ENCODE peak calls at places on chromosomes 13 and 19, in eight cellular contexts. One of them, this sample, is unnamed.
A peak's percentile ranks its signal among the peaks of the same experiment; 100 is the strongest.

GRCh38 chr13:22201395-22201794 is 530.5 kb downstream of the FGF9 start:
- DNase-seq in prostate gland: no peak
- DNase-seq in left ventricle myocardium inferior: no peak
- DNase-seq in coronary artery: no peak
- DNase-seq in upper lobe of right lung: no peak
- DNase-seq in endothelial cell: no peak
- DNase-seq in foreskin fibroblast: no peak
- DNase-seq in brain microvascular endothelial cell: no peak
- DNase-seq in this sample: no peak

GRCh38 chr19:34269081-34269480 is 14.7 kb downstream of the GARRE1 start:
- DNase-seq in prostate gland: no peak
- DNase-seq in left ventricle myocardium inferior: no peak
- DNase-seq in coronary artery: no peak
- DNase-seq in upper lobe of right lung: no peak
- DNase-seq in endothelial cell: no peak
- DNase-seq in foreskin fibroblast: no peak
- DNase-seq in brain microvascular endothelial cell: no peak
- DNase-seq in this sample: no peak

GRCh38 chr13:43245374-43245964 is 222.1 kb downstream of the DNAJC15 start:
- DNase-seq in prostate gland: no peak
- DNase-seq in left ventricle myocardium inferior: no peak
- DNase-seq in coronary artery: no peak
- DNase-seq in upper lobe of right lung: no peak
- DNase-seq in endothelial cell: no peak
- DNase-seq in foreskin fibroblast: peak; percentile 91
- DNase-seq in brain microvascular endothelial cell: peak; percentile 67
- DNase-seq in this sample: no peak

GRCh38 chr13:52850396-52851152 is 2.1 kb upstream of the PCDH8 start:
- DNase-seq in prostate gland: no peak
- DNase-seq in left ventricle myocardium inferior: peak; percentile 72
- DNase-seq in coronary artery: no peak
- DNase-seq in upper lobe of right lung: peak; percentile 87
- DNase-seq in endothelial cell: peak; percentile 91
- DNase-seq in foreskin fibroblast: peak; percentile 68
- DNase-seq in brain microvascular endothelial cell: no peak
- DNase-seq in this sample: peak; percentile 88

GRCh38 chr19:45863840-45864628 is at the start of gene FOXA3:
- DNase-seq in prostate gland: no peak
- DNase-seq in left ventricle myocardium inferior: no peak
- DNase-seq in coronary artery: no peak
- DNase-seq in upper lobe of right lung: peak; percentile 85
- DNase-seq in endothelial cell: peak; percentile 71
- DNase-seq in foreskin fibroblast: peak; percentile 68
- DNase-seq in brain microvascular endothelial cell: no peak
- DNase-seq in this sample: no peak

GRCh38 chr13:23898101-23898500 is 799 bp upstream of the C1QTNF9B start:
- DNase-seq in prostate gland: no peak
- DNase-seq in left ventricle myocardium inferior: no peak
- DNase-seq in coronary artery: no peak
- DNase-seq in upper lobe of right lung: no peak
- DNase-seq in endothelial cell: no peak
- DNase-seq in foreskin fibroblast: peak; percentile 70
- DNase-seq in brain microvascular endothelial cell: no peak
- DNase-seq in this sample: no peak

GRCh38 chr13:67408823-67409222 is 178.7 kb upstream of the PCDH9 start:
- DNase-seq in prostate gland: no peak
- DNase-seq in left ventricle myocardium inferior: no peak
- DNase-seq in coronary artery: no peak
- DNase-seq in upper lobe of right lung: no peak
- DNase-seq in endothelial cell: no peak
- DNase-seq in foreskin fibroblast: no peak
- DNase-seq in brain microvascular endothelial cell: no peak
- DNase-seq in this sample: no peak

GRCh38 chr13:98308525-98308911 is 131.4 kb upstream of the RNF113B start:
- DNase-seq in prostate gland: no peak
- DNase-seq in left ventricle myocardium inferior: no peak
- DNase-seq in coronary artery: no peak
- DNase-seq in upper lobe of right lung: no peak
- DNase-seq in endothelial cell: no peak
- DNase-seq in foreskin fibroblast: no peak
- DNase-seq in brain microvascular endothelial cell: no peak
- DNase-seq in this sample: no peak

GRCh38 chr13:51249254-51249653 is 27.1 kb downstream of the FAM124A start:
- DNase-seq in prostate gland: no peak
- DNase-seq in left ventricle myocardium inferior: no peak
- DNase-seq in coronary artery: no peak
- DNase-seq in upper lobe of right lung: no peak
- DNase-seq in endothelial cell: no peak
- DNase-seq in foreskin fibroblast: peak; percentile 44
- DNase-seq in brain microvascular endothelial cell: no peak
- DNase-seq in this sample: no peak

DNA sequence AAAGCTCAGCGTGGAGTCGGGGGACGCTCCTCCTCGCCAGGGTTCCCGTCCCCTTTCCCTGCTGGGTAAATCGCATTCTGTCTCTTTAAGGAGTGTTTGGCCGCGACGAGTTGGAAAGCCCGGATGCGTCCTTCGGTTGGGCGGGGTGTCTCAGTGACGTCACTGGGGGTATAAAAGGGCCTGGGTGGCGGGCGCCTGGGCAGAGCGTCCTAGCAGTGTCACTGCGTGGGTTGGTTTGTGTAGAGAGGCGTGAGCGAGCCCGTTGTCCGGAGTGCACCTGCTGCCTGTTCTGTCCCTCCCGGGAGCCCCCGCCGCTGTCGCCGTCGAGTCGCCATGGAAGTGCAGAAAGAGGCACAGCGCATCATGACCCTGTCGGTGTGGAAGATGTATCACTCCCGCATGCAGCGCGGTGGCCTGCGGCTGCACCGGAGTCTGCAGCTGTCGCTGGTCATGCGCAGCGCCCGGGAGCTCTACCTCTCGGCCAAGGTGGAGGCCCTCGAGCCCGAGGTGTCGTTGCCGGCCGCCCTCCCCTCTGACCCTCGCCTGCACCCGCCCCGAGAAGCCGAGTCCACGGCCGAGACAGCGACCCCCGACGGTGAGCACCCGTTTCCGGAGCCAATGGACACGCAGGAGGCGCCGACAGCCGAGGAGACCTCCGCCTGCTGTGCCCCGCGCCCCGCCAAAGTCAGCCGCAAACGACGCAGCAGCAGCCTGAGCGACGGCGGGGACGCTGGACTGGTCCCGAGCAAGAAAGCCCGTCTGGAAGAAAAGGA is 2.8 kb downstream of the IER2 start:
- DNase-seq in prostate gland: peak; percentile 95
- DNase-seq in left ventricle myocardium inferior: peak; percentile 94
- DNase-seq in coronary artery: peak; percentile 98
- DNase-seq in upper lobe of right lung: peak; percentile 96
- DNase-seq in endothelial cell: peak; percentile 97
- DNase-seq in foreskin fibroblast: peak; percentile 98
- DNase-seq in brain microvascular endothelial cell: peak; percentile 94
- DNase-seq in this sample: peak; percentile 98
- TF ChIP-seq CTCF in prostate gland: peak; percentile 9
- TF ChIP-seq CTCF in left ventricle myocardium inferior: peak; percentile 30
- TF ChIP-seq CTCF in coronary artery: no peak
- TF ChIP-seq CTCF in upper lobe of right lung: no peak
- TF ChIP-seq CTCF in endothelial cell: no peak
- TF ChIP-seq CTCF in foreskin fibroblast: peak; percentile 4
- TF ChIP-seq CTCF in brain microvascular endothelial cell: no peak
- TF ChIP-seq CTCF in this sample: peak; percentile 35

GRCh38 chr13:110942248-110942981 is 27.5 kb upstream of the ANKRD10 start:
- DNase-seq in prostate gland: no peak
- DNase-seq in left ventricle myocardium inferior: no peak
- DNase-seq in coronary artery: peak; percentile 11
- DNase-seq in upper lobe of right lung: no peak
- DNase-seq in endothelial cell: no peak
- DNase-seq in foreskin fibroblast: no peak
- DNase-seq in brain microvascular endothelial cell: no peak
- DNase-seq in this sample: no peak

GRCh38 chr13:110944968-110945952 is 30.4 kb upstream of the ANKRD10 start:
- DNase-seq in prostate gland: no peak
- DNase-seq in left ventricle myocardium inferior: no peak
- DNase-seq in coronary artery: peak; percentile 11
- DNase-seq in upper lobe of right lung: no peak
- DNase-seq in endothelial cell: no peak
- DNase-seq in foreskin fibroblast: no peak
- DNase-seq in brain microvascular endothelial cell: no peak
- DNase-seq in this sample: no peak

GRCh38 chr13:110949116-110949515 is 34.2 kb upstream of the ANKRD10 start:
- DNase-seq in prostate gland: no peak
- DNase-seq in left ventricle myocardium inferior: no peak
- DNase-seq in coronary artery: no peak
- DNase-seq in upper lobe of right lung: no peak
- DNase-seq in endothelial cell: no peak
- DNase-seq in foreskin fibroblast: no peak
- DNase-seq in brain microvascular endothelial cell: no peak
- DNase-seq in this sample: peak; percentile 71

GRCh38 chr13:110946171-110946570 is 31.3 kb upstream of the ANKRD10 start:
- DNase-seq in prostate gland: no peak
- DNase-seq in left ventricle myocardium inferior: no peak
- DNase-seq in coronary artery: no peak
- DNase-seq in upper lobe of right lung: no peak
- DNase-seq in endothelial cell: no peak
- DNase-seq in foreskin fibroblast: no peak
- DNase-seq in brain microvascular endothelial cell: no peak
- DNase-seq in this sample: no peak

DNA sequence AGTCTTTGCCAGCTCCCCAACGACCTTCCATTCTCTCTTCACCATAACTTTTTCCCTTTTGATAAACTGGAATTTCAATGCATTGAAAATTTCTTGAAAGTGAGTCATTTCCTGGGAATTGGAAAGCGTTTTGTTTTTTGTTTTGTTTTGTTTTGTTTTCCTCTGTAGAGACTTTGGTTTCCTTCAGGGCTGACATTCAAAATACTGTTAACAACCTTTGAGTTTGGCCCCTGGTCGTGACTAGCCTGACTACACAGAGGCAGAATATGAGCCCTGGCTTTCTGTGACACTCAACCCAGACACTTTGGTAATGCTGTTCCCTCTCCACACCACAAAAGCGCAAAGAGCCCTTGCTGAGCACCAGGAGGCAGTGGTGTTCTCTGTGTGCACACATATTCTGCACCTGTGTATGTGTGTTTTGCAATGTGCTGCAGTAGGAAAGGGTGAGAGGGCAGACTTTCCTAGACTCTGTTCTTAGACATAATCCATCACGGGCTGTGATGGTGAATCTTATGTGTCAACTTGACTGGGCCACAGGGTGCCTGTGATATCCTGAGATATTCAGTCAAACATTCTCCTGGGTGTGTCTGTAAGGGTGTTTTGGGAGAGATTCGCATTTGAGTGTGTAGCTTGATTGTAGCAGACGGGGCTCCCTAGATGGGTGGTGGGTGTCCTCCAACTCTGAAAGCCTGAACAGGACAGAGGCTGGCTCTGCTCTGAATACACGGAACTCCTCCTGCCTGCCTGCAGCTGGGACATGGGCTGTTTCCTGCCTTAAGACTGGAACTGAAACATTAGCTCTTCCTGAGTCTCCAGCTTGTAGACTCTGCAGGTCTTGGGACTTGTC is 29.5 kb upstream of the ANKRD10 start:
- DNase-seq in prostate gland: peak; percentile 36
- DNase-seq in left ventricle myocardium inferior: no peak
- DNase-seq in coronary artery: peak; percentile 54
- DNase-seq in upper lobe of right lung: no peak
- DNase-seq in endothelial cell: peak; percentile 20
- DNase-seq in foreskin fibroblast: peak; percentile 83
- DNase-seq in brain microvascular endothelial cell: peak; percentile 52
- DNase-seq in this sample: no peak
- TF ChIP-seq CTCF in prostate gland: peak; percentile 75
- TF ChIP-seq CTCF in left ventricle myocardium inferior: peak; percentile 55
- TF ChIP-seq CTCF in coronary artery: peak; percentile 44
- TF ChIP-seq CTCF in upper lobe of right lung: peak; percentile 55
- TF ChIP-seq CTCF in endothelial cell: no peak
- TF ChIP-seq CTCF in foreskin fibroblast: peak; percentile 83
- TF ChIP-seq CTCF in brain microvascular endothelial cell: peak; percentile 84
- TF ChIP-seq CTCF in this sample: peak; percentile 73

DNA sequence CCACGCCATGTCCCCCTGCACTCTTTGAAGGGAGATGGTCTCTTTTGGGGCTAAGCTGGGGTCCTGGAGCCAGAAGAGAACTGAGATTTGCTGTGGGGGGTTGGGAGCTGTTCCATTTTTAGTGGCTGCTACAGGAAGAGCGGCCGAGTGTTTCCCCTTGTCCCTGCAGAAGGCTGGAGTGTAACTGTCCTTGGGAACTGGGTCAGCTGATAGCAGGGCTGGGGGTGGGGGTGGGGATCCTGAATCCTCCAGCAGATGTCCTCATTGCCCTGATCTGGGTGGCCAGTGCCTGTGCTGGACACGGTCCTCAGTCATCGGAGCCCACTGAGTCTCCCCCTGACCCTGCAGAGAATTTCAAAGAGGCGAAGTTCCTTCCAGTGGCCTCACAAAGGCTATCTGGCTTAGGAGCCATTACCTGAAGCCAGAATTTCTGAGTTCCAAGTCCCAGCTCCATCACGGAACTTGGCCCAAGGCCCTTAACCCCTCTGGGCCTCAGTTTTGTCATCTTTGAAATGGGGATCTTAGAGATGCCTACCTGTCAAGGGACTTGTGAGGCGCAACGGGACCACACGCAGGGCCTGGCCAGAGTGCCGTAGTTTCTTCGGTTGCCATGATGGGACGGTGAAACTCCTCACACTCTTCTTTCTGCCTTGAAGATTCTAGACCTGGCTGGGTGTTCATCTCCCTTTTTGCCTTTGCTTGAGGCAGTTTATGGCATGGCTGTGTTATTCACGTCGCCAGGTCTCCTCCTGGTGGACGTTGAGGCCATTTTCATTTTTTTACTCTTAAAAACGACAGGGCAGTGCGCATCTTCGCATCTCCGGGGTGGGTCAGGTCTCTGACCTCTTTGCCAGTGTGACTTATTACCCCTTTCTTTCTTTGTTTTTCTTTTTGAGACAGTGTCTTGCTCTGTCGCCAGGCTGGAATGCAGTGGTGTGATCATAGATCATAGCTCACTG is 51.9 kb downstream of the DNM2 start:
- DNase-seq in prostate gland: no peak
- DNase-seq in left ventricle myocardium inferior: peak; percentile 80
- DNase-seq in coronary artery: no peak
- DNase-seq in upper lobe of right lung: no peak
- DNase-seq in endothelial cell: peak; percentile 58
- DNase-seq in foreskin fibroblast: peak; percentile 60
- DNase-seq in brain microvascular endothelial cell: no peak
- DNase-seq in this sample: no peak
- TF ChIP-seq CTCF in prostate gland: peak; percentile 50
- TF ChIP-seq CTCF in left ventricle myocardium inferior: peak; percentile 47
- TF ChIP-seq CTCF in coronary artery: no peak
- TF ChIP-seq CTCF in upper lobe of right lung: peak; percentile 24
- TF ChIP-seq CTCF in endothelial cell: peak; percentile 21
- TF ChIP-seq CTCF in foreskin fibroblast: peak; percentile 10
- TF ChIP-seq CTCF in brain microvascular endothelial cell: peak; percentile 56
- TF ChIP-seq CTCF in this sample: peak; percentile 45

DNA sequence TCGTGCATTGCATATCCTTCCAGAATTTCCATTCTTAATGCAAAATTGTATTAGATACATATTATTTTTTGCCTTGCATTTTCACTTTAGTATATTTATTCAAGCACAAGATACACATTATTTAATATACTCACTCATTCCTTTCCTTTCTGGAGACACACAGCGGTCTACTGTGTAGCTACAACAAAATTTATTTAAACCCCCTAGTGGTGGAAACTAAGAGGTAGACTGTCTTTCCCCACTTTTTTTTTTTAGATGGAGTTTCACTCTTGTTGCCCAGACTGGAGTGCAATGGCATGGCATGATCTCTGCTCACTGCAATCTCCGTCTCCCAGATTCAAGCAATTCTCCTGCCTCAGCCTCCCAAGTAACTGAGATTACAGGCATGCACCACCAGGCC is 2040.3 kb upstream of the PCDH20 start:
- DNase-seq in prostate gland: no peak
- DNase-seq in left ventricle myocardium inferior: no peak
- DNase-seq in coronary artery: no peak
- DNase-seq in upper lobe of right lung: no peak
- DNase-seq in endothelial cell: no peak
- DNase-seq in foreskin fibroblast: no peak
- DNase-seq in brain microvascular endothelial cell: no peak
- DNase-seq in this sample: no peak
- TF ChIP-seq CTCF in prostate gland: no peak
- TF ChIP-seq CTCF in left ventricle myocardium inferior: no peak
- TF ChIP-seq CTCF in coronary artery: no peak
- TF ChIP-seq CTCF in upper lobe of right lung: no peak
- TF ChIP-seq CTCF in endothelial cell: peak; percentile 68
- TF ChIP-seq CTCF in foreskin fibroblast: peak; percentile 2
- TF ChIP-seq CTCF in brain microvascular endothelial cell: peak; percentile 21
- TF ChIP-seq CTCF in this sample: peak; percentile 29

This sample was measured in osteocyte.